ENCODE peak calls at places on chromosomes 6 and 20, in four cellular contexts. G is HS-27A, Q is endothelial cell, H is progenitor cell of endocrine pancreas. B is an unnamed sample.
A peak's percentile ranks its signal among the peaks of the same experiment; 100 is the strongest.

GRCh38 chr6:32882879-32883250 is 28.9 kb downstream of the PSMB9 start:
- DNase-seq in G (no peak), H (no peak), Q (no peak), B (no peak)

GRCh38 chr6:144931172-144932035 is 646.3 kb downstream of the UTRN start:
- DNase-seq in Q (peak; percentile 41), G (no peak), H (no peak), B (peak; percentile 16)

GRCh38 chr6:169274761-169275160 is 21.1 kb upstream of the THBS2 start:
- DNase-seq in Q (no peak), H (no peak), G (no peak), B (no peak)

GRCh38 chr6:94341173-94341572 is 921.8 kb upstream of the EPHA7 start:
- DNase-seq in G (no peak), H (no peak), Q (no peak), B (no peak)

GRCh38 chr6:114739656-114740055 is 396.8 kb upstream of the HS3ST5 start:
- DNase-seq in H (no peak), G (no peak), Q (no peak), B (no peak)

GRCh38 chr6:81608776-81609175 is 143.7 kb downstream of the TENT5A start:
- DNase-seq in Q (no peak), H (no peak), G (no peak), B (no peak)

GRCh38 chr20:63640086-63640485 is 13.1 kb downstream of the STMN3 start:
- DNase-seq in H (no peak), G (no peak), Q (no peak), B (no peak)

GRCh38 chr6:163459536-163459935 is 45.0 kb downstream of the QKI start:
- DNase-seq in H (no peak), G (no peak), Q (no peak), B (no peak)

GRCh38 chr20:51930775-51931174 is 128.5 kb upstream of the SALL4 start:
- DNase-seq in G (peak; percentile 40), Q (no peak), H (no peak), B (peak; percentile 49)

GRCh38 chr6:40891131-40891530 is 147.9 kb downstream of the UNC5CL start:
- DNase-seq in Q (no peak), H (no peak), G (no peak), B (no peak)

GRCh38 chr6:22880686-22881433 is 311.5 kb downstream of the HDGFL1 start:
- DNase-seq in Q (no peak), H (no peak), G (peak; percentile 97), B (no peak)

GRCh38 chr6:24283043-24283985 is 74.5 kb downstream of the DCDC2 start:
- DNase-seq in G (peak; percentile 88), Q (peak; percentile 66), H (peak; percentile 46), B (peak; percentile 65)

GRCh38 chr6:150987371-150987828 is 121.9 kb downstream of the MTHFD1L start:
- DNase-seq in H (no peak), G (no peak), Q (no peak), B (no peak)

GRCh38 chr6:111711989-111712388 is 106.3 kb upstream of the TRAF3IP2 start:
- DNase-seq in G (no peak), Q (no peak), H (no peak), B (no peak)

GRCh38 chr20:35539756-35540212 is 2.1 kb upstream of the ERGIC3 start:
- DNase-seq in H (peak; percentile 24), Q (peak; percentile 57), G (no peak), B (peak; percentile 73)

GRCh38 chr6:127566671-127567070 is 10.3 kb upstream of the C6orf58 start:
- DNase-seq in Q (no peak), G (no peak), H (no peak), B (no peak)

GRCh38 chr6:95576621-95577316 is 566 bp upstream of the MANEA start:
- DNase-seq in Q (no peak), G (no peak), H (no peak), B (peak; percentile 40)

GRCh38 chr20:25072226-25072811 is 9.6 kb downstream of the VSX1 start:
- DNase-seq in G (no peak), Q (peak; percentile 1), H (peak; percentile 3), B (no peak)

GRCh38 chr6:26327450-26328264 is 37.3 kb upstream of the BTN3A2 start:
- DNase-seq in G (peak; percentile 86), Q (peak; percentile 73), H (peak; percentile 42), B (peak; percentile 85)

GRCh38 chr20:46970937-46971630 is 76.4 kb downstream of the EYA2 start:
- DNase-seq in H (no peak), Q (peak; percentile 39), G (peak; percentile 74), B (peak; percentile 51)

GRCh38 chr6:20827798-20828197 is 293.5 kb downstream of the CDKAL1 start:
- DNase-seq in H (no peak), Q (no peak), G (no peak), B (no peak)

GRCh38 chr6:110178626-110179405 is 654 bp downstream of the WASF1 start:
- DNase-seq in Q (peak; percentile 36), H (peak; percentile 26), G (peak; percentile 29), B (peak; percentile 85)

GRCh38 chr6:7528565-7528964 is 12.9 kb upstream of the DSP start:
- DNase-seq in H (no peak), Q (no peak), G (peak; percentile 1), B (no peak)

GRCh38 chr6:82484737-82485650 is 121.4 kb downstream of the TPBG start:
- DNase-seq in Q (no peak), G (no peak), H (no peak), B (no peak)

GRCh38 chr6:39347906-39348585 is 25.5 kb upstream of the KCNK16 start:
- DNase-seq in H (peak; percentile 63), Q (peak; percentile 81), G (no peak), B (peak; percentile 60)

GRCh38 chr20:61345656-61346055 is 93.6 kb downstream of the CDH4 start:
- DNase-seq in G (no peak), H (no peak), Q (no peak), B (no peak)

GRCh38 chr6:34146021-34146782 is at the start of gene GRM4:
- DNase-seq in Q (no peak), G (no peak), H (no peak), B (no peak)

GRCh38 chr6:132401120-132401940 is at the start of gene MOXD1:
- DNase-seq in G (no peak), H (peak; percentile 61), Q (peak; percentile 52), B (peak; percentile 19)

GRCh38 chr6:107786709-107787588 is 37.2 kb downstream of the SCML4 start:
- DNase-seq in H (no peak), Q (no peak), G (no peak), B (no peak)

GRCh38 chr6:145815351-145815772 is 767 bp upstream of the FBXO30 start:
- DNase-seq in Q (no peak), H (no peak), G (no peak), B (peak; percentile 57)

GRCh38 chr6:35876902-35877301 is 44.0 kb downstream of the SRPK1 start:
- DNase-seq in G (no peak), H (no peak), Q (no peak), B (no peak)

GRCh38 chr6:48866681-48867080 is 596.4 kb downstream of the MMUT start:
- DNase-seq in H (no peak), Q (no peak), G (no peak), B (no peak)

GRCh38 chr6:150813319-150813992 is 52.0 kb upstream of the MTHFD1L start:
- DNase-seq in Q (no peak), G (no peak), H (no peak), B (no peak)

GRCh38 chr6:18349350-18349749 is 37.8 kb upstream of the RNF144B start:
- DNase-seq in G (no peak), Q (no peak), H (no peak), B (no peak)